ENCODE peak calls at places on chromosome 21, in ten cellular contexts. O is hepatocyte; A is neural progenitor cell; C is uterus; R is AG08396; M is left lung; I is stimulated activated CD4-positive, alpha-beta T cell treated with anti-CD3 and anti-CD28 coated beads, Interleukin-1b, Interleukin-23, amount 100 ng/mL, for 24 hours; K is islet precursor cell; E is iPS-NIHi11; L is substantia nigra. H is an unnamed sample.

GRCh38 chr21:32207096-32207716 is 71.6 kb downstream of the MIS18A start:
- DNase-seq in O (no peak), K (peak), L (no peak), E (no peak), C (no peak), M (no peak), A (no peak), I (no peak), R (no peak), H (no peak)

GRCh38 chr21:35933466-35933865 is 126.9 kb downstream of the SETD4 start:
- DNase-seq in E (no peak), R (peak), K (peak), I (no peak), C (peak), L (no peak), M (peak), A (peak), O (peak), H (no peak)

GRCh38 chr21:16124397-16125130 is 394.8 kb downstream of the USP25 start:
- DNase-seq in C (no peak), K (no peak), I (no peak), R (peak), E (peak), A (no peak), O (peak), M (no peak), L (no peak), H (no peak)

GRCh38 chr21:39633043-39633442 is 20.3 kb downstream of the B3GALT5 start:
- DNase-seq in K (no peak), A (no peak), O (peak), I (no peak), M (no peak), C (no peak), L (no peak), E (no peak), R (no peak), H (no peak)

GRCh38 chr21:15732290-15732995 is 2.7 kb downstream of the USP25 start:
- DNase-seq in I (no peak), M (no peak), R (no peak), C (no peak), L (no peak), K (no peak), O (peak), A (no peak), E (no peak), H (no peak)

GRCh38 chr21:45011911-45012660 is 62.3 kb upstream of the ADARB1 start:
- DNase-seq in E (peak), K (peak), A (peak), L (no peak), I (no peak), C (peak), R (peak), O (peak), M (peak), H (no peak)

GRCh38 chr21:45228171-45228641 is 59.5 kb downstream of the POFUT2 start:
- DNase-seq in C (no peak), I (peak), L (no peak), O (peak), K (peak), M (no peak), A (no peak), R (peak), E (no peak), H (no peak)

GRCh38 chr21:45724345-45724961 is 80.9 kb downstream of the PCBP3 start:
- DNase-seq in I (no peak), L (peak), E (no peak), C (no peak), R (no peak), A (no peak), K (no peak), M (no peak), O (no peak), H (no peak)

GRCh38 chr21:28419110-28419509 is 573.6 kb downstream of the LTN1 start:
- DNase-seq in K (no peak), O (peak), M (no peak), C (no peak), R (peak), A (no peak), L (no peak), I (no peak), E (no peak), H (no peak)

GRCh38 chr21:33541105-33541711 is 709 bp downstream of the GART start:
- DNase-seq in R (no peak), E (no peak), L (no peak), A (peak), O (no peak), I (no peak), M (no peak), K (no peak), C (no peak), H (no peak)

GRCh38 chr21:42143111-42143510 is 72.0 kb downstream of the UMODL1 start:
- DNase-seq in A (no peak), M (no peak), R (no peak), K (no peak), I (no peak), O (no peak), E (no peak), C (no peak), L (no peak), H (no peak)

GRCh38 chr21:43316156-43316845 is 110.6 kb downstream of the SIK1 start:
- DNase-seq in R (no peak), M (no peak), I (no peak), O (no peak), A (no peak), C (no peak), K (no peak), L (no peak), E (no peak), H (no peak)

GRCh38 chr21:46183910-46184624 is at the start of gene SPATC1L:
- DNase-seq in C (peak), R (peak), A (peak), O (peak), E (peak), L (no peak), K (peak), M (peak), I (no peak), H (no peak)

GRCh38 chr21:35643176-35643575 is 417.1 kb downstream of the SETD4 start:
- DNase-seq in I (no peak), E (no peak), L (no peak), C (no peak), M (no peak), R (no peak), K (no peak), O (no peak), A (no peak), H (no peak)

GRCh38 chr21:44487831-44488230 is 32.5 kb downstream of the LRRC3 start:
- DNase-seq in R (peak), K (no peak), M (no peak), A (peak), E (peak), C (no peak), L (no peak), O (peak), I (no peak), H (no peak)

GRCh38 chr21:41369915-41370839 is 8.3 kb downstream of the MX2 start:
- DNase-seq in O (no peak), M (no peak), E (peak), L (no peak), C (no peak), K (no peak), R (no peak), I (no peak), A (no peak), H (no peak)

GRCh38 chr21:37562920-37563640 is 196.5 kb downstream of the DYRK1A start:
- DNase-seq in K (no peak), L (no peak), A (no peak), E (no peak), I (no peak), R (no peak), O (no peak), M (peak), C (no peak), H (no peak)

GRCh38 chr21:27206368-27206982 is 239.6 kb upstream of the ADAMTS5 start:
- DNase-seq in K (peak), A (peak), I (no peak), O (no peak), M (no peak), C (no peak), R (peak), E (peak), L (no peak), H (no peak)

GRCh38 chr21:38171723-38172344 is 85.0 kb upstream of the KCNJ15 start:
- DNase-seq in M (no peak), O (peak), C (no peak), I (no peak), K (peak), R (peak), E (peak), A (peak), L (no peak), H (no peak)